ENCODE peak calls at places on chromosome 14, in seven cellular contexts. O is thoracic aorta, Q is OCI-LY7, L is sigmoid colon, H is GM23248, F is cardiac muscle cell, U is neural progenitor cell. G is an unnamed sample. For H3K4me1, the result is how much of the 10 kb centered on the place peaks cover.

GRCh38 chr14:69240527-69241173 is 19.3 kb upstream of the GALNT16 start:
- DNase-seq in H (no peak), O (no peak), L (no peak), F (no peak), U (no peak), Q (no peak), G (no peak)

GRCh38 chr14:54818201-54819133 is 84.2 kb downstream of the GCH1 start:
- DNase-seq in U (peak), F (peak), Q (no peak), H (peak), O (no peak), L (no peak), G (no peak)

GRCh38 chr14:63276492-63277342 is 42.0 kb downstream of the GPHB5 start:
- DNase-seq in F (peak), Q (peak), U (peak), L (no peak), H (peak), O (no peak), G (peak)

GRCh38 chr14:79040742-79041249 is 870.6 kb downstream of the NRXN3 start:
- DNase-seq in L (no peak), O (no peak), U (no peak), Q (no peak), F (no peak), H (no peak), G (no peak)

GRCh38 chr14:64698899-64699298 is 5.3 kb upstream of the PLEKHG3 start:
- DNase-seq in U (no peak), O (no peak), H (no peak), Q (no peak), F (no peak), L (peak), G (no peak)

GRCh38 chr14:66311935-66312334 is 174.2 kb upstream of the CCDC196 start:
- DNase-seq in F (no peak), U (no peak), L (no peak), H (no peak), Q (no peak), O (no peak), G (no peak)

GRCh38 chr14:27392153-27392552 is 794.3 kb upstream of the NOVA1 start:
- DNase-seq in O (no peak), Q (no peak), F (no peak), H (peak), L (no peak), U (no peak), G (no peak)

GRCh38 chr14:80634106-80634758 is 307.3 kb downstream of the CEP128 start:
- DNase-seq in U (no peak), L (no peak), O (no peak), F (peak), Q (no peak), H (peak), G (no peak)

GRCh38 chr14:24098927-24099813 is 5.1 kb downstream of the PCK2 start:
- DNase-seq in O (no peak), H (no peak), L (no peak), Q (no peak), U (no peak), F (no peak), G (no peak)

GRCh38 chr14:68233385-68233784 is 413.8 kb downstream of the RAD51B start:
- DNase-seq in O (no peak), H (no peak), Q (no peak), U (no peak), L (no peak), F (no peak), G (no peak)

GRCh38 chr14:79842270-79842669 is 369.0 kb downstream of the DIO2 start:
- DNase-seq in F (peak), U (no peak), H (peak), O (no peak), Q (no peak), L (peak), G (no peak)

GRCh38 chr14:54528973-54529372 is 19.3 kb downstream of the CGRRF1 start:
- DNase-seq in O (no peak), Q (no peak), F (no peak), L (no peak), H (no peak), U (no peak), G (no peak)

GRCh38 chr14:100341301-100342031 is 18.3 kb downstream of the SLC25A47 start:
- DNase-seq in Q (peak), O (peak), L (no peak), H (peak), U (no peak), F (peak), G (no peak)

GRCh38 chr14:40280652-40281051 is 848.4 kb upstream of the FBXO33 start:
- DNase-seq in F (no peak), O (no peak), U (no peak), L (no peak), H (no peak), Q (peak), G (no peak)

GRCh38 chr14:78710963-78711362 is 540.8 kb downstream of the NRXN3 start:
- DNase-seq in U (no peak), L (no peak), Q (no peak), O (no peak), F (no peak), H (no peak), G (no peak)

GRCh38 chr14:66815687-66816086 is 307.7 kb downstream of the GPHN start:
- DNase-seq in Q (no peak), O (no peak), H (no peak), U (no peak), L (no peak), F (no peak), G (no peak)

GRCh38 chr14:54343276-54344121 is 53.3 kb upstream of the CDKN3 start:
- DNase-seq in Q (no peak), U (peak), H (no peak), F (peak), L (no peak), O (no peak), G (no peak)

GRCh38 chr14:104822821-104823615 is 22.1 kb downstream of the ZBTB42 start:
- DNase-seq in H (no peak), Q (no peak), L (peak), O (no peak), U (no peak), F (no peak), G (no peak)

GRCh38 chr14:50943943-50944646 is at the start of gene PYGL:
- DNase-seq in H (peak), F (peak), Q (peak), O (peak), L (peak), U (peak), G (peak)

GRCh38 chr14:67268456-67269115 is 27.4 kb downstream of the PALS1 start:
- DNase-seq in U (peak), L (no peak), H (no peak), O (no peak), F (peak), Q (no peak), G (peak)

GRCh38 chr14:78143489-78144145 is 26.6 kb upstream of the NRXN3 start:
- DNase-seq in U (no peak), H (peak), F (no peak), Q (no peak), L (no peak), O (no peak), G (no peak)

GRCh38 chr14:43898709-43899108 is 608.4 kb downstream of the FSCB start:
- DNase-seq in O (no peak), Q (no peak), L (no peak), U (no peak), F (no peak), H (no peak), G (no peak)

GRCh38 chr14:95482967-95483842 is 33.2 kb downstream of the SYNE3 start:
- DNase-seq in H (peak), O (peak), F (peak), Q (no peak), L (peak), U (no peak), G (no peak)

GRCh38 chr14:69049675-69050074 is 70.6 kb upstream of the ACTN1 start:
- DNase-seq in Q (no peak), U (no peak), F (peak), H (peak), L (peak), O (no peak), G (no peak)

GRCh38 chr14:22883191-22883976 is at the start of gene REM2:
- DNase-seq in H (no peak), L (no peak), F (no peak), U (peak), O (no peak), Q (no peak), G (no peak)

GRCh38 chr14:64447890-64448667 is 17.2 kb upstream of the AKAP5 start:
- DNase-seq in Q (no peak), U (no peak), L (no peak), H (no peak), O (no peak), F (no peak), G (no peak)

GRCh38 chr14:68937790-68938514 is 41.1 kb downstream of the ACTN1 start:
- DNase-seq in L (peak), H (peak), F (no peak), O (no peak), Q (no peak), U (peak), G (no peak)

GRCh38 chr14:101960225-101960624 is 4.1 kb upstream of the DYNC1H1 start:
- DNase-seq in Q (peak), H (peak), U (peak), F (peak), O (no peak), L (no peak), G (no peak)

GRCh38 chr14:76371066-76371465 is 4.9 kb upstream of the ESRRB start:
- DNase-seq in H (no peak), Q (no peak), O (no peak), L (no peak), F (no peak), U (no peak), G (no peak)
- H3K4me1 ChIP-seq in H (under half), Q (under half), O (under half), L (under half), F (under half), U (under half), G (under half)

DNA sequence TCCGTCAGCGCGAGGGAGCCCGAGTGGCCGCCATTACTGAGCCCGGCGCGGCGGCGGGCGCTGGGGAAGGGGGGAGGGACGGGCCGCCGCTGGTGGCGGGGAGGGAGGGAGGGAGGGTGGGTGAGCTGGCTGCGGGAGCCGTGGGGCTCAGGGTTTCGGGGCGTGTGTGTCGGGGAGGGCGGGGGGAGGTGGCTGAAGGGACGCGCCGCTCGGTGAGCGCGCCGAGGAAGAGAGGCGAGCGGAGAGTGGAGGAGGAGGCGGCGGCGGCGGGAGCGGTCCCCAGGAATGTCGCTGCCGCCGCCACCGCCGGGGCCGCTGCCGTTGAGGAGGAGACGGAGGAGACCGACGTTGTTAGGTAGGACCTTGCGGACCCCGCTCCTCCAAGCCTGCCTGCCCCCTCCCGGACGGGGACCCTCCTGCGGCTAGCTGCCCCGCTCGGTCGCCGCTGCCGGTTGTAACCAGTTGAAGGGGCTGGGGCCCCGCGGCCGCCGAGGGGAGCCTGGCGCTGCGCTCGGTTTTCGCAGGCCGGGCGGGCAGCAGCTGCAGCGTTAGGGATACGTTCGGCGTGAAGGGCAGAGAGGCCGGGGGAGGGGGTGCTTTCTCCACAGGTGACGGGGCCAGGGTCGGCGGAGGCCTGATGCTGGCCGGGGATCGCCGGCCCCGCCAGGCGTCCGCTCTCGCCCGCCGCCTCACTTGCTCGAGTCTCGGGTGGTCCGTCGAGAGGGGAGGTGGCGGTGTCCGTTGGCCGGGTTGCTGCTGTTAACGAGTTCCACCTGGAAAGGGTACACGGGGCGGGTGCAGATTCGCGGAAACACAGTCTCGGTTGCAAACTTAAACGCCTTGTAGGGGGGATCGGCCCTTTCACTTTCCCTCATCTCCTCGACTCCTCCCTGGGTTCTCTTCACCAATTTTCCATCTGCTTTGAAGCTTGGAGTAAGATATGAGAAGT is at the start of gene ARHGAP5:
- DNase-seq in H (peak), L (peak), Q (peak), U (peak), F (peak), O (no peak), G (peak)
- H3K27ac ChIP-seq in H (peak), L (peak), Q (no peak), U (peak), F (peak), O (peak), G (peak)

GRCh38 chr14:90510208-90510607 is 113.4 kb downstream of the CALM1 start:
- DNase-seq in Q (no peak), O (no peak), F (no peak), U (no peak), L (peak), H (no peak), G (no peak)
- H3K4me1 ChIP-seq in Q (under half), O (under half), F (under half), U (under half), L (under half), H (under half), G (under half)

GRCh38 chr14:55948399-55948798 is 169.8 kb upstream of the PELI2 start:
- DNase-seq in O (no peak), L (no peak), U (peak), F (no peak), H (no peak), Q (no peak), G (no peak)
- H3K27ac ChIP-seq in O (no peak), L (no peak), U (peak), F (no peak), H (no peak), Q (no peak), G (no peak)

GRCh38 chr14:103562135-103562384 is 397 bp downstream of the BAG5 start:
- DNase-seq in L (peak), O (no peak), U (no peak), F (no peak), H (peak), Q (peak), G (no peak)
- H3K4me1 ChIP-seq in L (half or more), O (half or more), U (under half), F (under half), H (under half), Q (under half), G (under half)

GRCh38 chr14:77026930-77027537 is 1.5 kb downstream of the IRF2BPL start:
- DNase-seq in O (no peak), H (peak), U (peak), F (peak), L (peak), Q (peak), G (peak)
- H3K27ac ChIP-seq in O (peak), H (peak), U (no peak), F (peak), L (peak), Q (peak), G (no peak)

GRCh38 chr14:71465316-71465715 is 466.9 kb upstream of the RGS6 start:
- DNase-seq in L (no peak), F (peak), O (no peak), H (peak), U (no peak), Q (no peak), G (no peak)

GRCh38 chr14:71466942-71467341 is 465.3 kb upstream of the RGS6 start:
- DNase-seq in F (no peak), L (no peak), Q (no peak), O (no peak), H (peak), U (no peak), G (no peak)

GRCh38 chr14:71466251-71466650 is 466.0 kb upstream of the RGS6 start:
- DNase-seq in Q (no peak), F (no peak), U (no peak), O (no peak), H (no peak), L (no peak), G (no peak)

GRCh38 chr14:71468701-71469100 is 463.5 kb upstream of the RGS6 start:
- DNase-seq in F (no peak), Q (no peak), O (no peak), U (no peak), L (no peak), H (no peak), G (no peak)

DNA sequence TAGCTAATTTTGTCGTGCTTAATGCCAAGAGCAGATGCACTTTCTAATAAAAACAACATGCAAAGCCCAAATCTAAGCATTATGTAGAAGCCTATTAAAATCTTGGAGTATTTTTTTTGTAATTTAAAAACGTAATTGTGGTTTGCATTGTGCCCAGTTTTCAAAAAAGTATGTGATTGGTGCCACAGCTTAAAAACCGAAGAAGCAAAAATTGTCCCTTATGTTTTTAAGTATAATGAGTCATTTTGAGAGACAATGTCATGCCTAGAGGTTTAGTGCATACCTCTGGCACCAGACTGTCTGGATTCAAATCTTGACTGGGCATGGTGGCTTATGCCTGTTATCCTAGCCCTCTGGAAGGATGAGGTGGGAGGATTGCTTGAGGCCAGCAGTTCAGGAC is 464.8 kb upstream of the RGS6 start:
- DNase-seq in F (no peak), H (peak), O (no peak), L (no peak), U (no peak), Q (no peak), G (no peak)
- H3K4me1 ChIP-seq in F (under half), H (under half), O (under half), L (under half), U (under half), Q (under half), G (under half)

G was measured in neuronal stem cell.